ENCODE peak calls at places on chromosomes 7 and 10, in ten cellular contexts. B is neural progenitor cell, P is lung, U is thyroid gland, K is cardiac fibroblast, Z is fibroblast of mammary gland, F is GM10248, C is AG04450, H is foreskin keratinocyte, G is psoas muscle. T is an unnamed sample.

GRCh38 chr10:73501651-73502050 is 5.8 kb upstream of the PPP3CB start:
- DNase-seq in B (no peak), P (no peak), U (no peak), K (no peak), Z (no peak), F (peak; percentile 32), C (no peak), H (no peak), G (no peak), T (no peak)

GRCh38 chr7:85554294-85554877 is 367.5 kb upstream of the SEMA3D start:
- DNase-seq in B (peak; percentile 77), P (no peak), U (no peak), K (peak; percentile 85), Z (peak; percentile 81), F (peak; percentile 4), C (peak; percentile 62), H (peak; percentile 25), G (no peak), T (peak; percentile 85)

GRCh38 chr10:34739915-34740314 is 75.2 kb downstream of the PARD3 start:
- DNase-seq in B (peak; percentile 87), P (peak; percentile 35), U (peak; percentile 82), K (peak; percentile 95), Z (peak; percentile 80), F (no peak), C (peak; percentile 77), H (no peak), G (peak; percentile 43), T (peak; percentile 97)

GRCh38 chr7:158271646-158272045 is 316.0 kb downstream of the PTPRN2 start:
- DNase-seq in B (no peak), P (no peak), U (no peak), K (no peak), Z (no peak), F (no peak), C (no peak), H (no peak), G (no peak), T (no peak)

GRCh38 chr10:188546-188945 is 53.3 kb downstream of the ZMYND11 start:
- DNase-seq in B (no peak), P (no peak), U (no peak), K (no peak), Z (peak; percentile 31), F (no peak), C (no peak), H (no peak), G (no peak), T (peak; percentile 27)

GRCh38 chr10:132526676-132527075 is 10.9 kb upstream of the INPP5A start:
- DNase-seq in B (no peak), P (no peak), U (no peak), K (no peak), Z (peak; percentile 76), F (no peak), C (no peak), H (no peak), G (peak; percentile 15), T (peak; percentile 49)

GRCh38 chr10:29926649-29927048 is 132.7 kb downstream of the JCAD start:
- DNase-seq in B (peak; percentile 32), P (no peak), U (peak; percentile 48), K (peak; percentile 75), Z (peak; percentile 80), F (no peak), C (peak; percentile 20), H (no peak), G (no peak), T (peak; percentile 68)

GRCh38 chr7:107236857-107237256 is 68.1 kb downstream of the HBP1 start:
- DNase-seq in B (no peak), P (no peak), U (no peak), K (no peak), Z (peak; percentile 19), F (no peak), C (no peak), H (no peak), G (no peak), T (no peak)

GRCh38 chr7:141698247-141699015 is 3.5 kb downstream of the DENND11 start:
- DNase-seq in B (no peak), P (no peak), U (no peak), K (no peak), Z (no peak), F (no peak), C (no peak), H (no peak), G (no peak), T (no peak)

GRCh38 chr7:102260856-102261255 is 25.8 kb upstream of the SH2B2 start:
- DNase-seq in B (peak; percentile 60), P (no peak), U (peak; percentile 39), K (peak; percentile 73), Z (peak; percentile 29), F (no peak), C (peak; percentile 30), H (no peak), G (no peak), T (peak; percentile 50)

GRCh38 chr7:4800487-4800886 is 25.1 kb downstream of the AP5Z1 start:
- DNase-seq in B (no peak), P (no peak), U (no peak), K (no peak), Z (no peak), F (no peak), C (no peak), H (no peak), G (no peak), T (no peak)

GRCh38 chr7:4799508-4800268 is 24.3 kb downstream of the AP5Z1 start:
- DNase-seq in B (no peak), P (no peak), U (no peak), K (peak; percentile 19), Z (peak; percentile 62), F (no peak), C (no peak), H (no peak), G (peak; percentile 57), T (no peak)

GRCh38 chr7:4801839-4802231 is 26.4 kb downstream of the AP5Z1 start:
- DNase-seq in B (no peak), P (no peak), U (no peak), K (no peak), Z (no peak), F (no peak), C (no peak), H (no peak), G (no peak), T (no peak)

GRCh38 chr7:4798706-4799235 is 23.3 kb downstream of the AP5Z1 start:
- DNase-seq in B (no peak), P (no peak), U (no peak), K (no peak), Z (no peak), F (no peak), C (no peak), H (no peak), G (no peak), T (no peak)

GRCh38 chr7:4800926-4801838 is 25.8 kb downstream of the AP5Z1 start:
- DNase-seq in B (no peak), P (no peak), U (no peak), K (no peak), Z (no peak), F (no peak), C (no peak), H (no peak), G (no peak), T (no peak)
- TF ChIP-seq CTCF in B (no peak), P (no peak), U (no peak), K (no peak), Z (no peak), F (no peak), C (no peak), H (no peak), G (no peak), T (no peak)

GRCh38 chr7:106029941-106030340 is 66.9 kb downstream of the CDHR3 start:
- DNase-seq in B (no peak), P (no peak), U (no peak), K (no peak), Z (no peak), F (no peak), C (no peak), H (no peak), G (no peak), T (no peak)
- TF ChIP-seq CTCF in B (no peak), P (no peak), U (no peak), K (no peak), Z (no peak), F (peak; percentile 4), C (no peak), H (peak; percentile 13), G (no peak), T (no peak)

DNA sequence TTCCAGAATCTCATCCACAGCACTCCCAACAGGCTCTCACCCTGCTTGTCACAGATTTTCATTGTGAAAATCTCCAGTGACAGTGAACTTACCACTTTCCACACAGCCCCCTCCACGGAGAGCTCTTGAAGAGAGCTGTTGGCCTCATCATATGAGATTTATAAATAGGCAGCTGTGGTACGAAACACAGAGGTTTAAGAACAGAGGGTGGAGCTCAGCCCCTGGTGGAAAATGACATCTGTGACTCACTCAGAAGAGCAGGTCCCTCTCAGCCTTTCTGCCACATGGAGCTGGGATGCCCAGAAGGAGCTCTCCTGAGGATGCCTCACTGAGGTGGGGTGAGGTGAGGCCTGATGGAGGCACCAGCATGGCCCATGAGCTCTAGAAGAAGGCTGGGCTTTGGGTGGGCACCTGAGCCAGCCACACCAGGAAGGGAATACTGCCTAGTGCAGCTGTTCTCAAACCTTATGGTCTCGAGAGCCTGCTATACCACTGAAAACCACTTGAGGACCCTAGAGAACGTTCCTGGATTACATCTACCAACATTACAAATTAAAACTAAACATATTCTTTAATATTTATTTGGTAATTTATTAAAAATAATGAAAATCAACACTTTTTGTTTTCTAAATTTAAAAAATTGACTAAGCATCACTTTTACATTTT is 25.8 kb upstream of the EEPD1 start:
- DNase-seq in B (no peak), P (no peak), U (no peak), K (no peak), Z (peak; percentile 51), F (no peak), C (no peak), H (no peak), G (no peak), T (peak; percentile 24)
- TF ChIP-seq CTCF in B (no peak), P (no peak), U (no peak), K (no peak), Z (peak; percentile 55), F (no peak), C (peak; percentile 60), H (no peak), G (peak; percentile 50), T (peak; percentile 37)

DNA sequence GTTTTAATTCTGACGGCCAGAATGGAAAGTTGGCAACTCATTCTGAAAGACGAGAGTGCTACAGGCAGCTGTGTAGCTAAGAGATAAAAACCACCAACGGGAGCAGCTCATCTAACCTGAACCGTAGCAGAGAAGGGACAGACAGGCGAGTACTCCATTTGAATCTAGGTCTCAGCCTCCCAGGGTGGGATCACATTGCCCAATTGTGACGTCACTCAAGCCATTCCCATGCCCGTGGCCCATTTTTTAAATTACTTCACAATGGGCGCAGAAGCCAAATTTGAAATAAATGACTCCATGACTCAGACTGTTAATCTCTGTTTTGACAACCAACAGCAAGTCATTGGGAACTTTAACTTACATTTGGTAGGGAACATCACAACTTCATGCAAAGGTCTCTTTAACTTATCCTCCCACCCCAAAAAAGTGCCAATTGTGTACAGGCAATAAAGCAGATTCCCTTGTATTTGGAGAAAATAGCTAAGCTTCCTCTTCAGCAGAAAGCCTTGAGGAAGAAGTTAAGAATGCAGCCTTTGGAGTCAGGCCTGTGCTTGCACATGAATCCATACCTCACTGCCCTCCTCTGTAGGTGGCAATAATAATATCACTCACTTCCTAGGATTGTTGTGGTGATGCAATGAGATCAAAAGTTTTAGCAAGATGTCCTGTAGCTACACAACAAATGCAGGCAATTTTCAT is 93.2 kb upstream of the KIF5B start:
- DNase-seq in B (no peak), P (peak; percentile 40), U (peak; percentile 6), K (peak; percentile 97), Z (peak; percentile 97), F (peak; percentile 83), C (peak; percentile 45), H (peak; percentile 91), G (peak; percentile 63), T (peak; percentile 98)
- TF ChIP-seq CTCF in B (no peak), P (no peak), U (no peak), K (no peak), Z (no peak), F (no peak), C (no peak), H (peak; percentile 44), G (no peak), T (peak; percentile 1)